ENCODE peak calls at places on chromosomes 4 and X, in eight cellular contexts. One of them, this sample, is unnamed.

GRCh38 chrX:28552322-28552721 is 34.9 kb upstream of the IL1RAPL1 start:
- DNase-seq in fibroblast of mammary gland: peak
- DNase-seq in right lobe of liver: no peak
- DNase-seq in IMR-90: peak
- DNase-seq in foreskin fibroblast: no peak
- DNase-seq in GM23338: no peak
- DNase-seq in heart left ventricle: no peak
- DNase-seq in adrenal gland: no peak
- DNase-seq in this sample: no peak

GRCh38 chr4:3660086-3660927 is 105.9 kb upstream of the ADRA2C start:
- DNase-seq in fibroblast of mammary gland: no peak
- DNase-seq in right lobe of liver: no peak
- DNase-seq in IMR-90: peak
- DNase-seq in foreskin fibroblast: no peak
- DNase-seq in GM23338: no peak
- DNase-seq in heart left ventricle: no peak
- DNase-seq in adrenal gland: no peak
- DNase-seq in this sample: no peak

GRCh38 chrX:38102875-38103274 is 96.5 kb downstream of the SYTL5 start:
- DNase-seq in fibroblast of mammary gland: no peak
- DNase-seq in right lobe of liver: no peak
- DNase-seq in IMR-90: no peak
- DNase-seq in foreskin fibroblast: no peak
- DNase-seq in GM23338: no peak
- DNase-seq in heart left ventricle: no peak
- DNase-seq in adrenal gland: no peak
- DNase-seq in this sample: no peak

GRCh38 chr4:122830392-122831095 is 3.9 kb downstream of the FGF2 start:
- DNase-seq in fibroblast of mammary gland: peak
- DNase-seq in right lobe of liver: no peak
- DNase-seq in IMR-90: no peak
- DNase-seq in foreskin fibroblast: no peak
- DNase-seq in GM23338: no peak
- DNase-seq in heart left ventricle: no peak
- DNase-seq in adrenal gland: no peak
- DNase-seq in this sample: no peak

GRCh38 chr4:67580577-67580976 is 22.1 kb downstream of the STAP1 start:
- DNase-seq in fibroblast of mammary gland: no peak
- DNase-seq in right lobe of liver: no peak
- DNase-seq in IMR-90: no peak
- DNase-seq in foreskin fibroblast: no peak
- DNase-seq in GM23338: no peak
- DNase-seq in heart left ventricle: no peak
- DNase-seq in adrenal gland: no peak
- DNase-seq in this sample: no peak

GRCh38 chr4:71216316-71216959 is 122.4 kb upstream of the SLC4A4 start:
- DNase-seq in fibroblast of mammary gland: no peak
- DNase-seq in right lobe of liver: peak
- DNase-seq in IMR-90: no peak
- DNase-seq in foreskin fibroblast: no peak
- DNase-seq in GM23338: no peak
- DNase-seq in heart left ventricle: no peak
- DNase-seq in adrenal gland: no peak
- DNase-seq in this sample: no peak

GRCh38 chr4:69467797-69468196 is 27.9 kb downstream of the UGT2B4 start:
- DNase-seq in fibroblast of mammary gland: no peak
- DNase-seq in right lobe of liver: no peak
- DNase-seq in IMR-90: no peak
- DNase-seq in foreskin fibroblast: no peak
- DNase-seq in GM23338: peak
- DNase-seq in heart left ventricle: no peak
- DNase-seq in adrenal gland: no peak
- DNase-seq in this sample: no peak

GRCh38 chr4:101865501-101866062 is 75.1 kb downstream of the BANK1 start:
- DNase-seq in fibroblast of mammary gland: no peak
- DNase-seq in right lobe of liver: no peak
- DNase-seq in IMR-90: peak
- DNase-seq in foreskin fibroblast: no peak
- DNase-seq in GM23338: no peak
- DNase-seq in heart left ventricle: no peak
- DNase-seq in adrenal gland: no peak
- DNase-seq in this sample: no peak

GRCh38 chr4:145230726-145231125 is 50.3 kb upstream of the OTUD4 start:
- DNase-seq in fibroblast of mammary gland: peak
- DNase-seq in right lobe of liver: no peak
- DNase-seq in IMR-90: peak
- DNase-seq in foreskin fibroblast: peak
- DNase-seq in GM23338: no peak
- DNase-seq in heart left ventricle: no peak
- DNase-seq in adrenal gland: no peak
- DNase-seq in this sample: no peak

GRCh38 chr4:164734476-164734875 is 19.5 kb upstream of the SMIM31 start:
- DNase-seq in fibroblast of mammary gland: no peak
- DNase-seq in right lobe of liver: no peak
- DNase-seq in IMR-90: no peak
- DNase-seq in foreskin fibroblast: no peak
- DNase-seq in GM23338: no peak
- DNase-seq in heart left ventricle: no peak
- DNase-seq in adrenal gland: no peak
- DNase-seq in this sample: no peak

GRCh38 chrX:131588995-131589394 is 45.1 kb downstream of the OR13H1 start:
- DNase-seq in fibroblast of mammary gland: peak
- DNase-seq in right lobe of liver: no peak
- DNase-seq in IMR-90: no peak
- DNase-seq in foreskin fibroblast: no peak
- DNase-seq in GM23338: no peak
- DNase-seq in heart left ventricle: no peak
- DNase-seq in adrenal gland: peak
- DNase-seq in this sample: no peak

GRCh38 chr4:144288011-144288903 is 147.7 kb upstream of the GYPA start:
- DNase-seq in fibroblast of mammary gland: no peak
- DNase-seq in right lobe of liver: no peak
- DNase-seq in IMR-90: no peak
- DNase-seq in foreskin fibroblast: no peak
- DNase-seq in GM23338: peak
- DNase-seq in heart left ventricle: no peak
- DNase-seq in adrenal gland: no peak
- DNase-seq in this sample: no peak

GRCh38 chr4:166222271-166222670 is 349.2 kb downstream of the TLL1 start:
- DNase-seq in fibroblast of mammary gland: no peak
- DNase-seq in right lobe of liver: no peak
- DNase-seq in IMR-90: no peak
- DNase-seq in foreskin fibroblast: no peak
- DNase-seq in GM23338: no peak
- DNase-seq in heart left ventricle: no peak
- DNase-seq in adrenal gland: no peak
- DNase-seq in this sample: no peak

GRCh38 chr4:94603170-94603747 is 151.5 kb downstream of the PDLIM5 start:
- DNase-seq in fibroblast of mammary gland: peak
- DNase-seq in right lobe of liver: no peak
- DNase-seq in IMR-90: peak
- DNase-seq in foreskin fibroblast: peak
- DNase-seq in GM23338: no peak
- DNase-seq in heart left ventricle: peak
- DNase-seq in adrenal gland: peak
- DNase-seq in this sample: no peak

GRCh38 chr4:173448103-173448502 is 49.2 kb upstream of the SCRG1 start:
- DNase-seq in fibroblast of mammary gland: peak
- DNase-seq in right lobe of liver: no peak
- DNase-seq in IMR-90: peak
- DNase-seq in foreskin fibroblast: peak
- DNase-seq in GM23338: no peak
- DNase-seq in heart left ventricle: no peak
- DNase-seq in adrenal gland: peak
- DNase-seq in this sample: no peak

GRCh38 chr4:69754926-69755580 is 5.4 kb downstream of the SULT1B1 start:
- DNase-seq in fibroblast of mammary gland: no peak
- DNase-seq in right lobe of liver: no peak
- DNase-seq in IMR-90: no peak
- DNase-seq in foreskin fibroblast: no peak
- DNase-seq in GM23338: no peak
- DNase-seq in heart left ventricle: no peak
- DNase-seq in adrenal gland: no peak
- DNase-seq in this sample: no peak

GRCh38 chr4:68905598-68906237 is 45.9 kb downstream of the UGT2A3 start:
- DNase-seq in fibroblast of mammary gland: no peak
- DNase-seq in right lobe of liver: no peak
- DNase-seq in IMR-90: no peak
- DNase-seq in foreskin fibroblast: no peak
- DNase-seq in GM23338: peak
- DNase-seq in heart left ventricle: no peak
- DNase-seq in adrenal gland: no peak
- DNase-seq in this sample: peak

GRCh38 chr4:23614284-23614892 is 275.5 kb downstream of the PPARGC1A start:
- DNase-seq in fibroblast of mammary gland: peak
- DNase-seq in right lobe of liver: no peak
- DNase-seq in IMR-90: peak
- DNase-seq in foreskin fibroblast: no peak
- DNase-seq in GM23338: peak
- DNase-seq in heart left ventricle: no peak
- DNase-seq in adrenal gland: peak
- DNase-seq in this sample: no peak

GRCh38 chr4:156495836-156496235 is 475.8 kb downstream of the PDGFC start:
- DNase-seq in fibroblast of mammary gland: no peak
- DNase-seq in right lobe of liver: no peak
- DNase-seq in IMR-90: no peak
- DNase-seq in foreskin fibroblast: no peak
- DNase-seq in GM23338: no peak
- DNase-seq in heart left ventricle: no peak
- DNase-seq in adrenal gland: no peak
- DNase-seq in this sample: no peak

GRCh38 chr4:176753049-176753448 is 39.7 kb downstream of the VEGFC start:
- DNase-seq in fibroblast of mammary gland: peak
- DNase-seq in right lobe of liver: no peak
- DNase-seq in IMR-90: peak
- DNase-seq in foreskin fibroblast: peak
- DNase-seq in GM23338: no peak
- DNase-seq in heart left ventricle: no peak
- DNase-seq in adrenal gland: no peak
- DNase-seq in this sample: no peak

GRCh38 chr4:110900206-110900769 is 277.4 kb upstream of the PITX2 start:
- DNase-seq in fibroblast of mammary gland: no peak
- DNase-seq in right lobe of liver: no peak
- DNase-seq in IMR-90: peak
- DNase-seq in foreskin fibroblast: peak
- DNase-seq in GM23338: no peak
- DNase-seq in heart left ventricle: no peak
- DNase-seq in adrenal gland: no peak
- DNase-seq in this sample: no peak

GRCh38 chr4:168153596-168154440 is 61.5 kb downstream of the ANXA10 start:
- DNase-seq in fibroblast of mammary gland: peak
- DNase-seq in right lobe of liver: peak
- DNase-seq in IMR-90: peak
- DNase-seq in foreskin fibroblast: peak
- DNase-seq in GM23338: peak
- DNase-seq in heart left ventricle: peak
- DNase-seq in adrenal gland: peak
- DNase-seq in this sample: peak

GRCh38 chrX:50801135-50801534 is 12.9 kb downstream of the SHROOM4 start:
- DNase-seq in fibroblast of mammary gland: no peak
- DNase-seq in right lobe of liver: no peak
- DNase-seq in IMR-90: no peak
- DNase-seq in foreskin fibroblast: no peak
- DNase-seq in GM23338: no peak
- DNase-seq in heart left ventricle: no peak
- DNase-seq in adrenal gland: no peak
- DNase-seq in this sample: no peak

GRCh38 chrX:136304493-136304892 is 3.7 kb downstream of the ADGRG4 start:
- DNase-seq in fibroblast of mammary gland: no peak
- DNase-seq in right lobe of liver: no peak
- DNase-seq in IMR-90: no peak
- DNase-seq in foreskin fibroblast: no peak
- DNase-seq in GM23338: peak
- DNase-seq in heart left ventricle: no peak
- DNase-seq in adrenal gland: no peak
- DNase-seq in this sample: no peak
- TF ChIP-seq CTCF in fibroblast of mammary gland: no peak
- TF ChIP-seq CTCF in right lobe of liver: peak
- TF ChIP-seq CTCF in IMR-90: no peak
- TF ChIP-seq CTCF in foreskin fibroblast: no peak
- TF ChIP-seq CTCF in GM23338: peak
- TF ChIP-seq CTCF in heart left ventricle: no peak
- TF ChIP-seq CTCF in adrenal gland: no peak
- TF ChIP-seq CTCF in this sample: no peak

GRCh38 chr4:162503868-162504267 is 340.1 kb upstream of the FSTL5 start:
- DNase-seq in fibroblast of mammary gland: no peak
- DNase-seq in right lobe of liver: no peak
- DNase-seq in IMR-90: no peak
- DNase-seq in foreskin fibroblast: no peak
- DNase-seq in GM23338: no peak
- DNase-seq in heart left ventricle: no peak
- DNase-seq in adrenal gland: no peak
- DNase-seq in this sample: no peak

GRCh38 chr4:162502109-162502508 is 338.3 kb upstream of the FSTL5 start:
- DNase-seq in fibroblast of mammary gland: no peak
- DNase-seq in right lobe of liver: no peak
- DNase-seq in IMR-90: no peak
- DNase-seq in foreskin fibroblast: no peak
- DNase-seq in GM23338: no peak
- DNase-seq in heart left ventricle: no peak
- DNase-seq in adrenal gland: no peak
- DNase-seq in this sample: no peak

GRCh38 chr4:162498168-162498567 is 334.4 kb upstream of the FSTL5 start:
- DNase-seq in fibroblast of mammary gland: no peak
- DNase-seq in right lobe of liver: peak
- DNase-seq in IMR-90: no peak
- DNase-seq in foreskin fibroblast: no peak
- DNase-seq in GM23338: no peak
- DNase-seq in heart left ventricle: peak
- DNase-seq in adrenal gland: no peak
- DNase-seq in this sample: no peak

GRCh38 chr4:162497564-162498167 is 333.9 kb upstream of the FSTL5 start:
- DNase-seq in fibroblast of mammary gland: peak
- DNase-seq in right lobe of liver: no peak
- DNase-seq in IMR-90: peak
- DNase-seq in foreskin fibroblast: peak
- DNase-seq in GM23338: peak
- DNase-seq in heart left ventricle: no peak
- DNase-seq in adrenal gland: peak
- DNase-seq in this sample: no peak

GRCh38 chr4:162499478-162499877 is 335.7 kb upstream of the FSTL5 start:
- DNase-seq in fibroblast of mammary gland: no peak
- DNase-seq in right lobe of liver: no peak
- DNase-seq in IMR-90: no peak
- DNase-seq in foreskin fibroblast: no peak
- DNase-seq in GM23338: peak
- DNase-seq in heart left ventricle: no peak
- DNase-seq in adrenal gland: no peak
- DNase-seq in this sample: no peak
- TF ChIP-seq CTCF in fibroblast of mammary gland: peak
- TF ChIP-seq CTCF in right lobe of liver: peak
- TF ChIP-seq CTCF in IMR-90: peak
- TF ChIP-seq CTCF in foreskin fibroblast: peak
- TF ChIP-seq CTCF in GM23338: peak
- TF ChIP-seq CTCF in heart left ventricle: no peak
- TF ChIP-seq CTCF in adrenal gland: peak
- TF ChIP-seq CTCF in this sample: peak

GRCh38 chr4:169774466-169775445 is 17.0 kb upstream of the HPF1 start:
- DNase-seq in fibroblast of mammary gland: no peak
- DNase-seq in right lobe of liver: no peak
- DNase-seq in IMR-90: no peak
- DNase-seq in foreskin fibroblast: no peak
- DNase-seq in GM23338: peak
- DNase-seq in heart left ventricle: no peak
- DNase-seq in adrenal gland: no peak
- DNase-seq in this sample: no peak
- TF ChIP-seq CTCF in fibroblast of mammary gland: no peak
- TF ChIP-seq CTCF in right lobe of liver: no peak
- TF ChIP-seq CTCF in IMR-90: peak
- TF ChIP-seq CTCF in foreskin fibroblast: no peak
- TF ChIP-seq CTCF in GM23338: peak
- TF ChIP-seq CTCF in heart left ventricle: peak
- TF ChIP-seq CTCF in adrenal gland: no peak
- TF ChIP-seq CTCF in this sample: peak

GRCh38 chr4:109298279-109299010 is 4.0 kb downstream of the COL25A1 start:
- DNase-seq in fibroblast of mammary gland: no peak
- DNase-seq in right lobe of liver: no peak
- DNase-seq in IMR-90: no peak
- DNase-seq in foreskin fibroblast: no peak
- DNase-seq in GM23338: peak
- DNase-seq in heart left ventricle: no peak
- DNase-seq in adrenal gland: no peak
- DNase-seq in this sample: no peak
- TF ChIP-seq CTCF in fibroblast of mammary gland: peak
- TF ChIP-seq CTCF in right lobe of liver: peak
- TF ChIP-seq CTCF in IMR-90: peak
- TF ChIP-seq CTCF in foreskin fibroblast: peak
- TF ChIP-seq CTCF in GM23338: peak
- TF ChIP-seq CTCF in heart left ventricle: peak
- TF ChIP-seq CTCF in adrenal gland: no peak
- TF ChIP-seq CTCF in this sample: peak

This sample was measured in progenitor cell of endocrine pancreas.